ENCODE peak calls at places on chromosomes 7 and 10, in six cellular contexts. I, M, A, E, S and W are unnamed samples. For H3K9me3, the result is how much of the 10 kb centered on the place peaks cover.

GRCh38 chr10:86651021-86651471 is 3.3 kb upstream of the OPN4 start:
- DNase-seq in M (no peak), E (no peak), I (no peak), A (peak), S (no peak), W (no peak)

GRCh38 chr7:30433082-30433481 is 45.5 kb downstream of the NOD1 start:
- DNase-seq in E (peak), M (peak), A (peak), I (peak), S (peak), W (peak)

GRCh38 chr10:43913676-43914235 is 265.1 kb upstream of the ZNF32 start:
- DNase-seq in E (no peak), A (no peak), S (no peak), I (no peak), M (no peak), W (no peak)

GRCh38 chr10:92222603-92223275 is 68.1 kb downstream of the CPEB3 start:
- DNase-seq in M (peak), S (peak), E (peak), I (no peak), A (no peak), W (peak)

GRCh38 chr7:32299133-32299702 is 191.0 kb downstream of the LSM5 start:
- DNase-seq in A (peak), S (peak), E (no peak), M (no peak), I (no peak), W (no peak)

GRCh38 chr10:33291053-33291592 is 43.3 kb downstream of the NRP1 start:
- DNase-seq in E (peak), S (peak), I (no peak), M (peak), A (no peak), W (peak)

GRCh38 chr7:132655071-132655761 is 78.9 kb upstream of the PLXNA4 start:
- DNase-seq in E (peak), A (peak), S (peak), M (no peak), I (peak), W (peak)

GRCh38 chr10:19832624-19833507 is 16.6 kb downstream of the PLXDC2 start:
- DNase-seq in E (no peak), A (no peak), M (no peak), I (no peak), S (no peak), W (no peak)

GRCh38 chr7:101870361-101871062 is 53.1 kb downstream of the CUX1 start:
- DNase-seq in S (peak), M (peak), I (peak), A (peak), E (peak), W (no peak)

GRCh38 chr7:5462216-5462615 is 38.6 kb upstream of the TNRC18 start:
- DNase-seq in S (no peak), E (no peak), A (no peak), M (no peak), I (no peak), W (no peak)

GRCh38 chr7:137895301-137896201 is 48.8 kb upstream of the DGKI start:
- DNase-seq in I (no peak), S (no peak), A (no peak), E (no peak), M (no peak), W (no peak)

GRCh38 chr10:22893776-22894175 is 34.1 kb upstream of the ARMC3 start:
- DNase-seq in I (no peak), A (no peak), S (no peak), E (no peak), M (no peak), W (no peak)

GRCh38 chr7:134905375-134905774 is 80.9 kb upstream of the AGBL3 start:
- DNase-seq in S (peak), I (peak), E (peak), M (peak), A (no peak), W (peak)
- H3K4me3 ChIP-seq in S (no peak), I (no peak), E (no peak), M (no peak), A (no peak), W (peak)

DNA sequence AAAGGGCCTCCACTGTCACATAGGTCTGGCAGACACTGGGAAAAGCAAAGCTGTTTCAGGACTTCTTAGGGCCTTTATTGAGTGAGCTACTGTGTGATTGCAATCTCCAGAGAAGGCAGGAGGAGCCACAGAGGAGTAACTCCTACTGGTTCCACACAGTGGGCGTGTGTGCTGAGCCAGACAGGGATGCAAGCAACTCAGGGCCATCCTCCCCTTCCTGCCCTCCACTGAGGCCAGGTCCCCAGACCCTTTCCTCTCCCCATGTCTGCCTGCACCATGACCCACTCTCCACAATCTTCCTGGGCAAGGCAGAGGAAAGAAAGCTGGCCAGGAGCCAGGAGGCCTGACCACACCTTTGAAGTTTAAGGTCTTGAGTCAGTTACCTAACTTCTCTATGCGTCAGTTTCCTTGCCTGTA is 262.0 kb upstream of the ZMIZ1 start:
- DNase-seq in S (peak), E (no peak), A (no peak), M (no peak), I (no peak), W (no peak)
- H3K9ac ChIP-seq in S (no peak), E (no peak), A (no peak), M (no peak), I (no peak), W (no peak)

DNA sequence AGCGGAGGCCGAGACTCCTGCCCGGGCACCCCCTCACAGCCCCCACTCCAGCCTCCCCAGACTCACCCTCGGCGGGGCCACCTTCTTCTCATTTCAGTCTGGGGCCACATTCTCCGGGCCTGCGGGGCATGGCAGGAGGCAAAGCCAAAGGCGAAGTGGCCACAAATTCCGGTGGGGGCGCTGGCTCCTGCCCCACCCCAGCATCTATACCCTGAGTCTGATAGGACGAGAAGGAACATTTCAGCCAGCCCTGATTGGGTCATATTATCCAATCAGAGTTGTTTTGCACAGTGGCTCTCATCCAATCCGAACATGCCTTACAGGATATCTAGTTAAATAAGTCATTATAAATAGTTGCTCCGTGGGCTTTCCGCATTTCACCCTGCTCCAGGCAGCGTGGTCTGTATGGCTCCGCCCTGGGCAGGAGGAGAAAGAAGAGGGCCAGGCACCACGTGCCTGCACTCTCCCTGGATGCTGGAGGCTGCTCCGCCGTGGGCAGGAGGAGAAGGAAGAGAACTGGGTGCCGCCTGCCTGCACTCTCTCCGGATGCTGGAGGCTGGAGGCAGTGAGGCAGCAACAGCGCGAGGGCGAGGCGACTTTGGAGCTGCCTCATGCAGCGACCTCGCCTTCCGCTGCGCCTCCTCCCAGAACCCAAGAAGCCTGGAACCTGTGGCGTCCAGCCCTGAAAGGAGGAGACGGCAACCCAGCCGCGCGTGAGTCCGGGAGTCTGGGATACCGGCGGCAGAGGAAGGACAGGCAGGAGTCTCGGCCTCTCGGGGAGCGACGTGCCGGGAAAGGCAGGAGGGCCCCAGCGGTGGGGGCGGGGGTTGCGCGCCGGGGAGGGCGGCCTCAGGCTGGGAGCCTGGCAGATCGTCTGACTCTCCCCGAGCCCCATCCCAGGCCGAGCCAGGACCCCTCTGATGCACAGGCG is 162.9 kb downstream of the ZNF33B start:
- DNase-seq in I (no peak), A (no peak), M (peak), E (peak), S (no peak), W (peak)
- H3K9me3 ChIP-seq in I (under half), A (half or more), M (under half), E (under half), S (under half), W (under half)

DNA sequence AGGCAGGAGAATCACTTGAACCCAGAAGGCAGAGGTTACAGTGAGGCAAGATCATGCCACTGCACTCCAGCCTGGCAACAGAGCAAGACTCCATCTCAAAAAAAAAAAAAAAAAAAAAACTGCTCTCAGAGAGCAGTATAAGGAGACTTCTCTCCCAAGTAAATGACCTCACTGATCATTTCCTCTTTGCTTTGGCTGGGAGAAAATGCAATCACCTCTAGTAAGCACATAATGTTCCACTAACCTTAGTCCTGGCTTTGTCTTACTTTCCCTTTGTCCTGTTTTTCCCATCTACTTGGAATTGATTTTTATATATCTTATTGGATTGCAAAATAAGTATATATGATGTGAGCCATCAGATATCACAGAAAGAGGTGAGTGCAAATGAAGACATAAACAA is 2.5 kb downstream of the SLC25A13 start:
- DNase-seq in A (no peak), E (no peak), M (no peak), S (no peak), I (no peak), W (no peak)
- H3K4me3 ChIP-seq in A (peak), E (no peak), M (no peak), S (no peak), I (no peak), W (no peak)

GRCh38 chr10:89283988-89284475 is 17.8 kb upstream of the IFIT2 start:
- DNase-seq in M (peak), A (peak), S (peak), E (peak), I (no peak), W (peak)
- H3K9ac ChIP-seq in M (peak), A (no peak), S (peak), E (no peak), I (no peak), W (peak)

DNA sequence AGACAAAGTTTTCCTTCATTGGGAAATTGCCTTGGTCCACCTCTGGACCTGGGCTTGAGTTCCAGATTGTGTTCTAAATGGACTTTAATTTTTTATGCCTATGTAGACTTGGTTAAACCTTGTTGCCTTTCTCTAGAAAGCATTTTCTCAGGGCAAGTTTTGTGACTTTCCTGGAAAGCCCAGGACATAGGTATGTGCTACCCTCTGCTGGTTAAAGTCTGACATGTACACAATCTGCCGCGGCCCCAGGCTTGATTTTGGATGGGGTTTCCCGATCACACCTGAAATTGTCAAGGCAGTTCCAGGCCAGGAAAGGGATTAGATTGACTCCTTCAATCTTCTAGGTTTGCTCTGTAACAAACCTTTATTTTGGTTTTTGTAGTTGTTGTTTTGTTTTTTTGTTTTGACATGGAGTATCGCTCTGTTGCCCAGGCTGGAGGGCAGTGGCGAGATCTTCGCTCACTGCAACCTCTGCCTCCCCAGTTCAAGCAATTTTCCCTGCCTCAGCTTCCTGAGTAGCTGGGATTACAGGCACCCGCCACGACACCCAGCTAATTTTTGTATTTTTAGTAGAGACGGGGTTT is 14.1 kb upstream of the AKR1B10 start:
- DNase-seq in E (peak), S (peak), I (peak), A (peak), M (peak), W (peak)
- H3K9me3 ChIP-seq in E (under half), S (under half), I (under half), A (under half), M (under half), W (under half)

DNA sequence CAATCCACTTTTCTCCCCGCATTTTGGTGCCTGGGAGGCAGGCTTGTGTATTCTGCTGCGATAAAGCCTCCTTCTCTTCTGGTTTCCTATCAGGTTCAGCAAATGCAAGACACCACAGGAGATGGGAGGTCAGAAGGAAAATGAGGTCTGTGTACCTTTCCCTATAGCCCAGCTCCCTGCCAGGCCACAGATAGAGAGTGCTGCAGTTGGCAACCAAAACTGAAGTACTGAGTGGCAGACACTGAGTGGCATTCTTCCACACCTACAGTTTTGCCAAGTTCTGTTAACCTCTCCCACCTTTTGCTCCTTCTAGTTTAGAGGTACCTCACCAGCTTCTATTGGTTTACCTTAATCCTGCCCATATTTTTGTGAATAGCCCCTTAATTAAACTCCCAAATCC is 948.4 kb downstream of the SORCS1 start:
- DNase-seq in I (no peak), E (no peak), A (no peak), M (no peak), S (no peak), W (no peak)
- H3K4me3 ChIP-seq in I (no peak), E (no peak), A (no peak), M (no peak), S (no peak), W (no peak)

DNA sequence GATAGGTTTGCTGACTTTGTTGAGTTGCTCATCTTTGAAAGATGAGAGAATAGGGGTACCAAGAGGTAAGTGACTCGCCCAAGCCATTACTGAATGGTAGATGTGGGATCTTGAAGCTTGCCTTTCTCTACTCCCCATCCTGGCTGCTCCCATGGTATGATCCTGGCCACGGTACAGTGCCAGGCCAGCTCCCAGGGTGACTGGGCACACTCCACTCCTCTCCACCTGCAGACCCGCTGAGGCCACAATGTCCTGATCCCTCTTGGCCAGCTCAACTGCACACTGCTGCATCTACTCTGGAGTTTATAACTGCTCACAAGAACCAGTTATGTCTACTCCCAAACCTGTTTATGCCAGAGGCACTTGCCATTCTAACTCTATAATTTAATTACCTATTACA is 25.9 kb downstream of the SLIT1 start:
- DNase-seq in M (no peak), E (no peak), A (peak), I (no peak), S (no peak), W (no peak)
- H3K9ac ChIP-seq in M (no peak), E (no peak), A (no peak), I (no peak), S (no peak), W (no peak)

GRCh38 chr10:87799860-87800259 is 18.2 kb downstream of the ATAD1 start:
- DNase-seq in A (no peak), S (no peak), I (no peak), M (no peak), E (no peak), W (no peak)

GRCh38 chr10:87803328-87803727 is 14.7 kb downstream of the ATAD1 start:
- DNase-seq in E (no peak), S (no peak), M (no peak), A (no peak), I (no peak), W (no peak)

GRCh38 chr10:87804939-87805569 is 13.0 kb downstream of the ATAD1 start:
- DNase-seq in S (no peak), A (no peak), M (no peak), E (no peak), I (no peak), W (no peak)

GRCh38 chr10:87798082-87798481 is 19.9 kb downstream of the ATAD1 start:
- DNase-seq in I (no peak), M (no peak), E (no peak), S (no peak), A (no peak), W (no peak)

GRCh38 chr10:87803831-87804230 is 14.2 kb downstream of the ATAD1 start:
- DNase-seq in A (no peak), I (no peak), M (no peak), S (no peak), E (no peak), W (no peak)
- H3K9me3 ChIP-seq in A (half or more), I (under half), M (under half), S (under half), E (under half), W (under half)

GRCh38 chr7:153887756-153888591 is 164.2 kb upstream of the DPP6 start:
- DNase-seq in A (peak), E (no peak), S (no peak), M (no peak), I (no peak), W (no peak)
- H3K4me3 ChIP-seq in A (no peak), E (no peak), S (no peak), M (no peak), I (no peak), W (no peak)